ENCODE peak calls at places on chromosomes 16 and 17, in seven cellular contexts. P is mucosa of descending colon, Q is tibial nerve, L is A549, N is Daoy, E is substantia nigra, O is neural crest cell. U is an unnamed sample.

GRCh38 chr16:15966420-15967222 is 17.2 kb downstream of the ABCC1 start:
- DNase-seq in P (no peak), Q (no peak), L (peak), N (peak), E (no peak), O (no peak), U (no peak)

GRCh38 chr17:74361613-74362391 is at the start of gene BTBD17:
- DNase-seq in P (peak), Q (peak), L (peak), N (peak), E (peak), O (peak), U (no peak)

GRCh38 chr17:68387485-68387884 is 69.8 kb downstream of the WIPI1 start:
- DNase-seq in P (no peak), Q (no peak), L (no peak), N (no peak), E (no peak), O (no peak), U (no peak)

GRCh38 chr17:72501404-72502110 is 380.7 kb downstream of the SOX9 start:
- DNase-seq in P (peak), Q (no peak), L (no peak), N (no peak), E (peak), O (no peak), U (no peak)

GRCh38 chr17:16439303-16439791 is 24.0 kb downstream of the TRPV2 start:
- DNase-seq in P (no peak), Q (no peak), L (no peak), N (no peak), E (peak), O (no peak), U (no peak)

GRCh38 chr17:30576326-30576861 is 99.2 kb downstream of the GOSR1 start:
- DNase-seq in P (no peak), Q (no peak), L (no peak), N (no peak), E (no peak), O (no peak), U (no peak)

GRCh38 chr17:3695723-3696411 is at the start of gene P2RX5:
- DNase-seq in P (peak), Q (no peak), L (no peak), N (peak), E (peak), O (no peak), U (no peak)

GRCh38 chr17:17964710-17965109 is 7.5 kb downstream of the TOM1L2 start:
- DNase-seq in P (no peak), Q (no peak), L (no peak), N (no peak), E (no peak), O (no peak), U (no peak)

GRCh38 chr17:28948342-28948741 is 3.0 kb downstream of the PHF12 start:
- DNase-seq in P (no peak), Q (no peak), L (no peak), N (no peak), E (no peak), O (no peak), U (no peak)

GRCh38 chr16:15572329-15573001 is 70.5 kb downstream of the MARF1 start:
- DNase-seq in P (no peak), Q (no peak), L (no peak), N (no peak), E (no peak), O (no peak), U (no peak)

GRCh38 chr17:57603978-57604377 is 141.1 kb downstream of the CCDC182 start:
- DNase-seq in P (no peak), Q (no peak), L (no peak), N (no peak), E (no peak), O (no peak), U (peak)

GRCh38 chr17:56972111-56972730 is 5.7 kb upstream of the SCPEP1 start:
- DNase-seq in P (no peak), Q (no peak), L (no peak), N (no peak), E (no peak), O (no peak), U (no peak)

GRCh38 chr17:36072431-36073121 is 8.5 kb downstream of the CCL18 start:
- DNase-seq in P (peak), Q (peak), L (peak), N (peak), E (peak), O (peak), U (no peak)

U was measured in T-helper 22 cell.